ENCODE peak calls at places on chromosomes 4 and X, in four cellular contexts. T is aorta, C is lower lobe of right lung, Z is kidney. P is an unnamed sample.
A peak's percentile ranks its signal among the peaks of the same experiment; 100 is the strongest.

GRCh38 chr4:8188743-8189550 is 10.1 kb upstream of the SH3TC1 start:
- DNase-seq in T (peak; percentile 86), Z (peak; percentile 92), C (peak; percentile 82), P (no peak)

GRCh38 chr4:53832549-53832948 is 231.9 kb downstream of the CHIC2 start:
- DNase-seq in Z (no peak), T (no peak), C (no peak), P (no peak)

GRCh38 chr4:169152899-169153298 is 117.9 kb downstream of the SH3RF1 start:
- DNase-seq in T (no peak), Z (no peak), C (no peak), P (no peak)

GRCh38 chrX:2550288-2551020 is 49.7 kb upstream of the DHRSX start:
- DNase-seq in C (no peak), T (no peak), Z (no peak), P (no peak)

GRCh38 chr4:95571577-95571976 is 22.8 kb upstream of the UNC5C start:
- DNase-seq in C (no peak), T (no peak), Z (no peak), P (no peak)

GRCh38 chrX:39507034-39507433 is 590.7 kb downstream of the BCOR start:
- DNase-seq in C (no peak), T (no peak), Z (no peak), P (no peak)

GRCh38 chrX:123408856-123409737 is 225.0 kb downstream of the GRIA3 start:
- DNase-seq in Z (no peak), C (no peak), T (no peak), P (no peak)

GRCh38 chrX:24426340-24426913 is 38.7 kb upstream of the PDK3 start:
- DNase-seq in C (no peak), Z (no peak), T (no peak), P (no peak)

GRCh38 chr4:85681194-85681803 is 206.3 kb downstream of the ARHGAP24 start:
- DNase-seq in T (peak; percentile 72), C (no peak), Z (no peak), P (peak; percentile 10)

GRCh38 chr4:80407246-80407645 is 71.7 kb downstream of the CFAP299 start:
- DNase-seq in Z (no peak), T (peak; percentile 53), C (no peak), P (no peak)

GRCh38 chr4:26707342-26707741 is 123.5 kb downstream of the TBC1D19 start:
- DNase-seq in Z (no peak), T (no peak), C (no peak), P (no peak)

GRCh38 chr4:1409079-1409805 is 3.0 kb upstream of the NKX1-1 start:
- DNase-seq in T (no peak), C (peak; percentile 45), Z (peak; percentile 58), P (no peak)

GRCh38 chrX:29687687-29688086 is 527.7 kb upstream of the MAGEB2 start:
- DNase-seq in Z (no peak), T (no peak), C (no peak), P (no peak)

GRCh38 chr4:39616651-39617050 is 22.0 kb downstream of the SMIM14 start:
- DNase-seq in Z (no peak), C (no peak), T (no peak), P (no peak)

GRCh38 chrX:129577473-129577872 is 37.4 kb downstream of the OCRL start:
- DNase-seq in T (peak; percentile 55), C (no peak), Z (no peak), P (no peak)

GRCh38 chrX:100070334-100070849 is 339.7 kb downstream of the PCDH19 start:
- DNase-seq in T (no peak), C (no peak), Z (no peak), P (no peak)

GRCh38 chr4:149708513-149709175 is 107.0 kb downstream of the IQCM start:
- DNase-seq in Z (no peak), C (no peak), T (no peak), P (no peak)

GRCh38 chr4:82833696-82834313 is 35.2 kb upstream of the SCD5 start:
- DNase-seq in T (no peak), Z (no peak), C (no peak), P (no peak)

GRCh38 chr4:57109847-57110634 is at the start of gene IGFBP7:
- DNase-seq in Z (peak; percentile 92), T (peak; percentile 80), C (peak; percentile 74), P (peak; percentile 32)

GRCh38 chr4:96102541-96103018 is 262.7 kb downstream of the PDHA2 start:
- DNase-seq in T (no peak), Z (no peak), C (no peak), P (no peak)

GRCh38 chrX:23031600-23031999 is 31.8 kb downstream of the DDX53 start:
- DNase-seq in Z (no peak), C (no peak), T (no peak), P (no peak)

GRCh38 chr4:55127521-55127920 is 2.1 kb upstream of the KDR start:
- DNase-seq in T (no peak), C (no peak), Z (no peak), P (no peak)

GRCh38 chrX:102833136-102833535 is 103.9 kb upstream of the RAB40AL start:
- DNase-seq in T (no peak), Z (no peak), C (no peak), P (no peak)

GRCh38 chr4:110055014-110055768 is 142.5 kb downstream of the EGF start:
- DNase-seq in Z (no peak), C (no peak), T (no peak), P (no peak)

GRCh38 chrX:131841496-131842410 is 181.3 kb upstream of the STK26 start:
- DNase-seq in Z (no peak), T (no peak), C (no peak), P (no peak)

GRCh38 chr4:104491396-104491821 is 3.3 kb downstream of the CXXC4 start:
- DNase-seq in C (peak; percentile 51), T (peak; percentile 50), Z (peak; percentile 76), P (peak; percentile 16)

GRCh38 chr4:150682126-150682525 is 100.2 kb downstream of the MAB21L2 start:
- DNase-seq in C (no peak), T (no peak), Z (no peak), P (no peak)

GRCh38 chr4:100240008-100240407 is 49.7 kb upstream of the DDIT4L start:
- DNase-seq in Z (no peak), T (no peak), C (no peak), P (no peak)

GRCh38 chr4:77538144-77538543 is 67.5 kb upstream of the CXCL13 start:
- DNase-seq in Z (no peak), C (no peak), T (no peak), P (no peak)

GRCh38 chr4:126611900-126612299 is 1020.9 kb upstream of the INTU start:
- DNase-seq in T (no peak), C (no peak), Z (no peak), P (no peak)

GRCh38 chr4:48578132-48578964 is 88.3 kb downstream of the ZAR1 start:
- DNase-seq in Z (no peak), T (no peak), C (no peak), P (peak; percentile 15)

GRCh38 chr4:47451657-47452056 is 11.8 kb downstream of the COMMD8 start:
- DNase-seq in Z (no peak), T (no peak), C (no peak), P (no peak)

GRCh38 chrX:143580266-143580665 is 55.6 kb downstream of the SLITRK4 start:
- DNase-seq in C (no peak), T (no peak), Z (no peak), P (no peak)

GRCh38 chr4:1600211-1600780 is 83.8 kb downstream of the FAM53A start:
- DNase-seq in T (no peak), Z (peak; percentile 47), C (peak; percentile 30), P (no peak)

GRCh38 chr4:115927382-115927781 is 814.0 kb upstream of the NDST4 start:
- DNase-seq in T (no peak), C (no peak), Z (no peak), P (no peak)

GRCh38 chr4:158835456-158836369 is 66.9 kb downstream of the FNIP2 start:
- DNase-seq in Z (no peak), C (no peak), T (no peak), P (no peak)

DNA sequence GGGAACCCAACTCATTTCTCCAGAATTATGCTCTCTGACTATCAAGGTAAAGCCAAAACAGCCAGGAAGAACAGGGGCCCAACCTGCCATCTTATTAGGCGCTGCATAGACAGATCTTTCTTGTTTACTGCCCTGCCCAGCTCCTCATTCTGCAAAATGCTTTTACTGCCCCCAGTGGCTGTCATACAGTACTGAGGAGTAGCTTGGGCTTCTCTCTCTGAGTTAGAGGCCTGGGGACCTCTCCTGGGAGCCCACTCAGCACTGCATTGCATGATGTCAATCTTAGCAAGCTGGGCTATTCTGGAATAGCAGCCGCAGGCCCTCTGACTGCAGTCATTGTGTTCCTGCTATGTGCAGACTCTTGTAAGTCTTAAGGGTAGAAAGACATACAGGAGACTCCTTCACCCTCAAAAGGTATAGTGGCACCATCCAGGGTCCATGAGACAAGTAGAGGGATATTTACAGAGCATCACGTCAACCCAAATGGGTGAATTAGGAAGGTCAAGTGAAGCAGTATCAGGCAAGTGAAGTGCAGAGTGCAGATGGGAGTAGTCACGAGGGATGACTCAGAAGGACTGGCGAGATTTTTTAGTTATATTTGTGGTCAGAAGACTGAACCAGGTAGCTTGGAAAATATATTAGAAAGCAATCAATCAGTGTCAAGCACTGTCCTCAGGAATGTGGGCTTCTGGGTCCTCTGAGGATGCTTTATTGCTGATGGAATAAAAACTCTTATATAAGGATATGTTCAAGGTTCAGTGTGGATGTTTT is 294.1 kb upstream of the SFRP2 start:
- DNase-seq in T (no peak), Z (no peak), C (no peak), P (no peak)
- H3K27ac ChIP-seq in T (no peak overlapping the region), Z (no peak overlapping the region), C (no peak overlapping the region), P (no peak overlapping the region)

DNA sequence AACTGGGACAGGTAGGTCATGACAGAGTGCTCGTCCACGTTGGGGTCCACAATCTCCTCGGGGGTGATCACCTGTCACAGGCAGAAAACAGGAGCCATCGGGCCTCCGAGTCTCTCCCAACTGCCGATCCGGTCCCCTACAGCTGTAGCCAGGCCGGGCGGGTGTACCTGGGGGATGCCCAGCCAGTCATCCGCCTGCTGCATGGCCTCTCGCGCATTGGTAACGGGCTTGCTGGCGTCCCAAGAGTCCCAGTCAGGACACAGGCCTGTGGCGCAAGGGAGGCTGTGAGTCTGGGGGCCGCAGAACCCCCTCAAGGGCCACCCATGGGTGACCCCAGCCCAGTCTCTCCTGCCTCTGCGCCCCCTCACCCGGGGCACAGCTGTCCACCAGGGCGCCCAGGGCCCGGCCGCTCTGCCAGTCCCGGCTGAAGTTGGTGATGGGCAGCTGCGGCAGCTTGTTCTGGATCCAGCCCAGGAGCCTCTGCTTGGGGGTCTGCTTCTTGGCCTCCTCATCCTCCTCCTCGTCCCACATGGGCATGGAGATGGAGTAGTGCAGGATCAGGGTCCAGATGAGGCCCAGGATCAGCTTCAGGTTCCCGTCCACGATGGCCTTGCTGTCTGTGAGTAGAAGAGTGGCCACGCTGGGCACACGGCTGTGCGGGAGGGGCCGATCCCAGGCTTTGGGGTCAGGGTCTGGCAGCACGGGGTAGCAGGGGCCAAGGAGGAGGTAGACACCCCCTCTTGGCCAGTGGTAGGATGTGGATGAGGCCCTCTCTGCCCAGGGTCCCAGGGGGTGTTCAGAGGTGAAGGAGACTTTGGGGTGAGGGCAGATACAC is 6.7 kb downstream of the FLNA start:
- DNase-seq in Z (no peak), C (no peak), T (no peak), P (no peak)
- H3K27ac ChIP-seq in Z (peak overlapping the region; percentile 93), C (peak overlapping the region; percentile 88), T (peak overlapping the region; percentile 74), P (peak overlapping the region; percentile 21)

GRCh38 chr4:71231073-71231752 is 107.6 kb upstream of the SLC4A4 start:
- DNase-seq in C (peak; percentile 91), Z (peak; percentile 92), T (peak; percentile 95), P (peak; percentile 91)
- H3K27ac ChIP-seq in C (peak overlapping the region; percentile 44), Z (peak overlapping the region; percentile 75), T (peak overlapping the region; percentile 62), P (no peak overlapping the region)

DNA sequence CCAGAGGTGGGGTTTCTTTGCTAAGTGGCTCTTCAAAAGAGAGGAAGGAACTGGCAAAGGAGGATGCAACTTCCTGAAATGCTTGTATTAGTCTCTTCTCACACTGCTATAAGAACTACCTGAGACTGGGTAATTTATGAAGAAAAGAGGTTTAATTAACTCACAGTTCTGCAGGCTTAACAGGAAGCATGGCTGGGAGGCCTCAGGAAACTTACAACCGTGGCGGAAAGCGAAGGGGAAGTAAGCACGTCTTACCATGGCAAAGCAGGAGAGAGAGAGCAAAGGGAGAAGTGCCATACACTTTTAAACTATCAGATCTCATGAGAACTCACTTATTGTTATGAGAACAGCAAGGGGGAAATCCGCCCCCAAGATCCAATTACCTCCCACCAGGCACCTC is 505.7 kb downstream of the ZNF674 start:
- DNase-seq in Z (no peak), C (no peak), T (no peak), P (no peak)
- H3K27ac ChIP-seq in Z (no peak overlapping the region), C (no peak overlapping the region), T (no peak overlapping the region), P (no peak overlapping the region)

P was measured in substantia nigra.